ENCODE peak calls at places on chromosomes 6 and 20, in nine cellular contexts. Q is hippocampal formation, R is anterior cingulate cortex, P is EL, Y is cardiac fibroblast, M is fibroblast of pulmonary artery, F is T-helper 2 cell, A is RPMI8226, S is 8988T. O is an unnamed sample.

GRCh38 chr6:163152701-163153100 is 261.8 kb upstream of the QKI start:
- DNase-seq in Y (no peak), P (no peak), M (no peak), R (no peak), F (no peak), S (no peak), Q (no peak), A (no peak), O (no peak)

GRCh38 chr20:53570446-53571276 is 23.0 kb downstream of the ZNF217 start:
- DNase-seq in P (no peak), F (no peak), Q (no peak), Y (peak), R (no peak), S (no peak), A (no peak), M (no peak), O (no peak)

GRCh38 chr20:61558726-61559125 is 306.7 kb downstream of the CDH4 start:
- DNase-seq in Y (no peak), F (no peak), M (no peak), A (peak), S (no peak), P (peak), R (no peak), Q (no peak), O (peak)

GRCh38 chr20:63009988-63010769 is 3.4 kb upstream of the BHLHE23 start:
- DNase-seq in P (no peak), R (no peak), M (peak), F (peak), S (no peak), Q (no peak), Y (no peak), A (peak), O (peak)

GRCh38 chr6:158292016-158292415 is 20.2 kb upstream of the TULP4 start:
- DNase-seq in R (no peak), A (no peak), Y (no peak), F (no peak), Q (no peak), S (no peak), P (no peak), M (no peak), O (no peak)

GRCh38 chr20:58251979-58252591 is 23.6 kb upstream of the ANKRD60 start:
- DNase-seq in A (no peak), M (peak), F (no peak), Y (peak), P (peak), R (no peak), Q (no peak), S (peak), O (no peak)

GRCh38 chr6:32177182-32177787 is 920 bp upstream of the RNF5 start:
- DNase-seq in Q (no peak), S (no peak), M (no peak), R (no peak), Y (no peak), F (peak), A (peak), P (no peak), O (peak)

GRCh38 chr20:50111120-50111828 is 1.7 kb downstream of the UBE2V1 start:
- DNase-seq in Y (peak), R (no peak), F (peak), S (no peak), A (no peak), M (peak), Q (no peak), P (peak), O (no peak)

GRCh38 chr6:170522565-170523183 is 30.4 kb downstream of the PSMB1 start:
- DNase-seq in A (no peak), R (no peak), P (peak), M (peak), F (peak), Y (peak), S (no peak), Q (no peak), O (peak)

GRCh38 chr20:45588800-45589199 is 9.7 kb upstream of the WFDC8 start:
- DNase-seq in Y (no peak), Q (no peak), P (peak), R (no peak), F (no peak), S (no peak), A (no peak), M (no peak), O (no peak)

GRCh38 chr6:38131527-38131965 is 312.0 kb downstream of the ZFAND3 start:
- DNase-seq in P (peak), M (peak), A (no peak), F (no peak), Y (peak), S (no peak), Q (no peak), R (no peak), O (no peak)